ENCODE peak calls at places on chromosomes 12 and 14, in eight cellular contexts. One of them, this sample, is unnamed.

GRCh38 chr12:116295327-116296263 is 18.1 kb upstream of the MED13L start:
- DNase-seq in lower leg skin: no peak
- DNase-seq in AG04450: no peak
- DNase-seq in AG10803: peak; percentile 79
- DNase-seq in astrocyte of the cerebellum: no peak
- DNase-seq in brain microvascular endothelial cell: no peak
- DNase-seq in choroid plexus epithelial cell: peak; percentile 47
- DNase-seq in ascending aorta: peak; percentile 47
- DNase-seq in this sample: peak; percentile 76

GRCh38 chr14:103727313-103728000 is 11.8 kb downstream of the ZFYVE21 start:
- DNase-seq in lower leg skin: no peak
- DNase-seq in AG04450: no peak
- DNase-seq in AG10803: no peak
- DNase-seq in astrocyte of the cerebellum: no peak
- DNase-seq in brain microvascular endothelial cell: no peak
- DNase-seq in choroid plexus epithelial cell: no peak
- DNase-seq in ascending aorta: no peak
- DNase-seq in this sample: no peak

GRCh38 chr12:68761901-68762630 is 16.1 kb downstream of the SLC35E3 start:
- DNase-seq in lower leg skin: no peak
- DNase-seq in AG04450: no peak
- DNase-seq in AG10803: no peak
- DNase-seq in astrocyte of the cerebellum: no peak
- DNase-seq in brain microvascular endothelial cell: no peak
- DNase-seq in choroid plexus epithelial cell: no peak
- DNase-seq in ascending aorta: no peak
- DNase-seq in this sample: no peak

GRCh38 chr12:80195143-80195726 is 95.9 kb downstream of the OTOGL start:
- DNase-seq in lower leg skin: no peak
- DNase-seq in AG04450: peak; percentile 61
- DNase-seq in AG10803: peak; percentile 74
- DNase-seq in astrocyte of the cerebellum: peak; percentile 67
- DNase-seq in brain microvascular endothelial cell: peak; percentile 69
- DNase-seq in choroid plexus epithelial cell: peak; percentile 88
- DNase-seq in ascending aorta: no peak
- DNase-seq in this sample: peak; percentile 77

GRCh38 chr14:71231521-71232393 is 324.5 kb downstream of the PCNX1 start:
- DNase-seq in lower leg skin: peak; percentile 80
- DNase-seq in AG04450: no peak
- DNase-seq in AG10803: no peak
- DNase-seq in astrocyte of the cerebellum: no peak
- DNase-seq in brain microvascular endothelial cell: no peak
- DNase-seq in choroid plexus epithelial cell: no peak
- DNase-seq in ascending aorta: no peak
- DNase-seq in this sample: no peak

GRCh38 chr12:92144631-92145480 is 790 bp downstream of the BTG1 start:
- DNase-seq in lower leg skin: peak; percentile 91
- DNase-seq in AG04450: no peak
- DNase-seq in AG10803: peak; percentile 55
- DNase-seq in astrocyte of the cerebellum: no peak
- DNase-seq in brain microvascular endothelial cell: peak; percentile 30
- DNase-seq in choroid plexus epithelial cell: no peak
- DNase-seq in ascending aorta: peak; percentile 75
- DNase-seq in this sample: peak; percentile 49

GRCh38 chr14:71438684-71439083 is 493.5 kb upstream of the RGS6 start:
- DNase-seq in lower leg skin: no peak
- DNase-seq in AG04450: no peak
- DNase-seq in AG10803: peak; percentile 58
- DNase-seq in astrocyte of the cerebellum: peak; percentile 35
- DNase-seq in brain microvascular endothelial cell: no peak
- DNase-seq in choroid plexus epithelial cell: peak; percentile 18
- DNase-seq in ascending aorta: no peak
- DNase-seq in this sample: peak; percentile 27

GRCh38 chr12:68675098-68675842 is 11.5 kb upstream of the NUP107 start:
- DNase-seq in lower leg skin: no peak
- DNase-seq in AG04450: no peak
- DNase-seq in AG10803: peak; percentile 60
- DNase-seq in astrocyte of the cerebellum: no peak
- DNase-seq in brain microvascular endothelial cell: no peak
- DNase-seq in choroid plexus epithelial cell: no peak
- DNase-seq in ascending aorta: no peak
- DNase-seq in this sample: no peak

GRCh38 chr14:104941508-104942365 is 17.1 kb downstream of the PLD4 start:
- DNase-seq in lower leg skin: peak; percentile 79
- DNase-seq in AG04450: no peak
- DNase-seq in AG10803: no peak
- DNase-seq in astrocyte of the cerebellum: no peak
- DNase-seq in brain microvascular endothelial cell: no peak
- DNase-seq in choroid plexus epithelial cell: no peak
- DNase-seq in ascending aorta: no peak
- DNase-seq in this sample: no peak

GRCh38 chr12:47744005-47744651 is 14.6 kb downstream of the RAPGEF3 start:
- DNase-seq in lower leg skin: peak; percentile 89
- DNase-seq in AG04450: no peak
- DNase-seq in AG10803: no peak
- DNase-seq in astrocyte of the cerebellum: no peak
- DNase-seq in brain microvascular endothelial cell: no peak
- DNase-seq in choroid plexus epithelial cell: no peak
- DNase-seq in ascending aorta: no peak
- DNase-seq in this sample: no peak

GRCh38 chr12:48765753-48766162 is 23.1 kb downstream of the ADCY6 start:
- DNase-seq in lower leg skin: no peak
- DNase-seq in AG04450: no peak
- DNase-seq in AG10803: peak; percentile 33
- DNase-seq in astrocyte of the cerebellum: no peak
- DNase-seq in brain microvascular endothelial cell: peak; percentile 38
- DNase-seq in choroid plexus epithelial cell: peak; percentile 70
- DNase-seq in ascending aorta: no peak
- DNase-seq in this sample: peak; percentile 29

GRCh38 chr12:109779382-109779781 is 53.8 kb downstream of the TRPV4 start:
- DNase-seq in lower leg skin: no peak
- DNase-seq in AG04450: no peak
- DNase-seq in AG10803: no peak
- DNase-seq in astrocyte of the cerebellum: no peak
- DNase-seq in brain microvascular endothelial cell: no peak
- DNase-seq in choroid plexus epithelial cell: no peak
- DNase-seq in ascending aorta: no peak
- DNase-seq in this sample: peak; percentile 9

GRCh38 chr12:16880864-16881285 is 274.9 kb upstream of the LMO3 start:
- DNase-seq in lower leg skin: no peak
- DNase-seq in AG04450: no peak
- DNase-seq in AG10803: no peak
- DNase-seq in astrocyte of the cerebellum: no peak
- DNase-seq in brain microvascular endothelial cell: no peak
- DNase-seq in choroid plexus epithelial cell: no peak
- DNase-seq in ascending aorta: no peak
- DNase-seq in this sample: no peak

GRCh38 chr12:96099986-96100385 is 64.6 kb upstream of the LTA4H start:
- DNase-seq in lower leg skin: no peak
- DNase-seq in AG04450: no peak
- DNase-seq in AG10803: no peak
- DNase-seq in astrocyte of the cerebellum: no peak
- DNase-seq in brain microvascular endothelial cell: no peak
- DNase-seq in choroid plexus epithelial cell: no peak
- DNase-seq in ascending aorta: no peak
- DNase-seq in this sample: no peak

GRCh38 chr12:114440450-114441383 is 34.8 kb upstream of the TBX5 start:
- DNase-seq in lower leg skin: no peak
- DNase-seq in AG04450: no peak
- DNase-seq in AG10803: no peak
- DNase-seq in astrocyte of the cerebellum: no peak
- DNase-seq in brain microvascular endothelial cell: no peak
- DNase-seq in choroid plexus epithelial cell: no peak
- DNase-seq in ascending aorta: no peak
- DNase-seq in this sample: no peak

GRCh38 chr12:114439833-114440449 is 34.0 kb upstream of the TBX5 start:
- DNase-seq in lower leg skin: no peak
- DNase-seq in AG04450: no peak
- DNase-seq in AG10803: no peak
- DNase-seq in astrocyte of the cerebellum: no peak
- DNase-seq in brain microvascular endothelial cell: no peak
- DNase-seq in choroid plexus epithelial cell: no peak
- DNase-seq in ascending aorta: no peak
- DNase-seq in this sample: no peak

GRCh38 chr12:114439306-114439705 is 33.4 kb upstream of the TBX5 start:
- DNase-seq in lower leg skin: no peak
- DNase-seq in AG04450: no peak
- DNase-seq in AG10803: no peak
- DNase-seq in astrocyte of the cerebellum: no peak
- DNase-seq in brain microvascular endothelial cell: no peak
- DNase-seq in choroid plexus epithelial cell: no peak
- DNase-seq in ascending aorta: no peak
- DNase-seq in this sample: no peak

GRCh38 chr12:114434341-114434740 is 28.4 kb upstream of the TBX5 start:
- DNase-seq in lower leg skin: no peak
- DNase-seq in AG04450: no peak
- DNase-seq in AG10803: no peak
- DNase-seq in astrocyte of the cerebellum: no peak
- DNase-seq in brain microvascular endothelial cell: no peak
- DNase-seq in choroid plexus epithelial cell: no peak
- DNase-seq in ascending aorta: no peak
- DNase-seq in this sample: no peak

DNA sequence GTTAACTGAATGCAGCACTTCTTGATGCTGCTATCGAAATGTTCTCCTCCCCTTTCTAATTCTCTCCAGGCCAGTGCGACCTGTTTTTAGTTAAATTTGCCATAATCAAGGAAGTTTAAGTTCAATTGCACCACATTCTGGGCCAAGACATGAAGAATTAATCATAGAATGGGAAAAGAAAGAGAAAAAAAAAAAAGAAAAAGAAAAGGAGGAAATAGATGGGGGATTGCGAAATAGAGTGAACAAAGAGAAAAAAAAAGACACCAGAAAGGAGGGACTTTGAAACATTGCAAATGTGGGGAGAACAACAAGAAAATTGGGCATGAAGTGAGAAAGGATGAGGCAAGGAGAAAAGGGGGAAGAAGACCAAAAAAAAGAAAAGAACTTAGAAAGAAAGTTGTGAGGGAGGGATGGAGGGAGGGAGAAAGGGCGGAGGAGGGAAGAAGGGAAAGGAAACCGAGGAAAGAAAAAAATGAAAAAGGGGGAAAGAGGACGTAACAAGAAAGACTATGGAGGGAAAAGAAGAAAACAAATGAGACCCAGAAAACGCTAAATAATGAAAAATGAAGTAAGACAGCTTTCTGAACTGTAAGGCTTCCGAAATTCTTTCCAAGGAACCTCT is 32.8 kb upstream of the TBX5 start:
- DNase-seq in lower leg skin: no peak
- DNase-seq in AG04450: no peak
- DNase-seq in AG10803: no peak
- DNase-seq in astrocyte of the cerebellum: no peak
- DNase-seq in brain microvascular endothelial cell: no peak
- DNase-seq in choroid plexus epithelial cell: no peak
- DNase-seq in ascending aorta: no peak
- DNase-seq in this sample: no peak
- H3K4me3 ChIP-seq in lower leg skin: no peak overlapping the region
- H3K4me3 ChIP-seq in AG04450: no peak overlapping the region
- H3K4me3 ChIP-seq in AG10803: no peak overlapping the region
- H3K4me3 ChIP-seq in astrocyte of the cerebellum: no peak overlapping the region
- H3K4me3 ChIP-seq in brain microvascular endothelial cell: no peak overlapping the region
- H3K4me3 ChIP-seq in choroid plexus epithelial cell: no peak overlapping the region
- H3K4me3 ChIP-seq in ascending aorta: no peak overlapping the region
- H3K4me3 ChIP-seq in this sample: no peak overlapping the region

DNA sequence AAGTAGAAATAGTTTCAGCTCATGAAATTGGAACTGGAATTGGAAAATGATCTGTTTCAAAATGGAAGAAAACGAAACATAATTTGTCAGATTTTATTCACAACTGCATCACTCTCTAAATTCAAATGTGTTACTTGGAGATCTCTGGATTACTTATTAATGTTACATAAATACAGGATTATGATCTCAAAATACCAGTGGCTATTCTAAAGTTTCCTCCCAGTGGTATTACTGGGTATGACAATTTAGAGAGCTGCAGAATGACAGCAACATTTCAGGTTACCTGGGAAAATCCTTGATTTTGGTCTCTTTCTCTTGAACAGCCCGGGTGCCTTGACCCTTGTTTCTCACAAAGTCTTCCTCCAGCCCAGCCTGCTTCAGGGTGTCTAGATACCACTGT is 14.2 kb downstream of the FAM161B start:
- DNase-seq in lower leg skin: no peak
- DNase-seq in AG04450: no peak
- DNase-seq in AG10803: no peak
- DNase-seq in astrocyte of the cerebellum: no peak
- DNase-seq in brain microvascular endothelial cell: no peak
- DNase-seq in choroid plexus epithelial cell: peak; percentile 45
- DNase-seq in ascending aorta: no peak
- DNase-seq in this sample: peak; percentile 11
- TF ChIP-seq CTCF in lower leg skin: no peak
- TF ChIP-seq CTCF in AG04450: peak; percentile 36
- TF ChIP-seq CTCF in AG10803: peak; percentile 40
- TF ChIP-seq CTCF in astrocyte of the cerebellum: peak; percentile 31
- TF ChIP-seq CTCF in brain microvascular endothelial cell: peak; percentile 30
- TF ChIP-seq CTCF in choroid plexus epithelial cell: peak; percentile 48
- TF ChIP-seq CTCF in ascending aorta: no peak
- TF ChIP-seq CTCF in this sample: peak; percentile 22

GRCh38 chr12:54189198-54189539 is 384 bp upstream of the SMUG1 start:
- DNase-seq in lower leg skin: no peak
- DNase-seq in AG04450: no peak
- DNase-seq in AG10803: no peak
- DNase-seq in astrocyte of the cerebellum: no peak
- DNase-seq in brain microvascular endothelial cell: no peak
- DNase-seq in choroid plexus epithelial cell: no peak
- DNase-seq in ascending aorta: no peak
- DNase-seq in this sample: no peak
- H3K4me3 ChIP-seq in lower leg skin: no peak overlapping the region
- H3K4me3 ChIP-seq in AG04450: peak overlapping the region; percentile 11
- H3K4me3 ChIP-seq in AG10803: peak overlapping the region; percentile 37
- H3K4me3 ChIP-seq in astrocyte of the cerebellum: peak overlapping the region; percentile 93
- H3K4me3 ChIP-seq in brain microvascular endothelial cell: peak overlapping the region; percentile 27
- H3K4me3 ChIP-seq in choroid plexus epithelial cell: peak overlapping the region; percentile 0
- H3K4me3 ChIP-seq in ascending aorta: peak overlapping the region; percentile 77
- H3K4me3 ChIP-seq in this sample: no peak overlapping the region

GRCh38 chr12:118855858-118856257 is 125.5 kb upstream of the SRRM4 start:
- DNase-seq in lower leg skin: no peak
- DNase-seq in AG04450: no peak
- DNase-seq in AG10803: no peak
- DNase-seq in astrocyte of the cerebellum: no peak
- DNase-seq in brain microvascular endothelial cell: no peak
- DNase-seq in choroid plexus epithelial cell: no peak
- DNase-seq in ascending aorta: no peak
- DNase-seq in this sample: no peak

GRCh38 chr12:118853634-118854033 is 127.7 kb upstream of the SRRM4 start:
- DNase-seq in lower leg skin: no peak
- DNase-seq in AG04450: no peak
- DNase-seq in AG10803: no peak
- DNase-seq in astrocyte of the cerebellum: no peak
- DNase-seq in brain microvascular endothelial cell: no peak
- DNase-seq in choroid plexus epithelial cell: no peak
- DNase-seq in ascending aorta: no peak
- DNase-seq in this sample: no peak

DNA sequence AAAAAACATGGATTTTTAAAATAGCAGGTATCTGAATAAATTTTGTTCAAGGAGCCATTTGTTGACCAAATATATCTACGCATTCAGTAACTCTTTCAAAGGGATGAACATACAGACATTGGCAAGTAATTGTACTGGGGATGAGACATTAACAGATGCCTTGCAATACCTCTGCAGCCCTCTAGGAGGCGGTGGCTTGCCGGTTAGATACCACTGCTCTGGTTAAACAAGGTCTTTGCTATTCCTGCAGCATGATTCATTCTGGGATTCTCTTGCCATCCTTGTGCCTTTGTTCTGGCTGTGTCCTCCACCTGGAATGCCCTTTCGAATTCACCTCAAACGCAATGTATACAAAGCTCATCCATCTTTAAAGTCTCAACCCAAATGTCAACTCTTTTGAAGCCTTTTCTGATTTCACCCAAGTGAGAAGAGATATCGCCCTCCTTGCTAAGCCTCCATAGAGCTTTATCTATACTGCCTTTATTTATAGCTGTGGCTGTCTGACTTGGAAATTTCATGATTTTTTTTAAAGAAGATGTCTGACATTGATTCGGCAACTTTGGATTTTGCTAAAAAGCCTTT is 131.0 kb upstream of the SRRM4 start:
- DNase-seq in lower leg skin: no peak
- DNase-seq in AG04450: no peak
- DNase-seq in AG10803: no peak
- DNase-seq in astrocyte of the cerebellum: no peak
- DNase-seq in brain microvascular endothelial cell: peak; percentile 4
- DNase-seq in choroid plexus epithelial cell: no peak
- DNase-seq in ascending aorta: no peak
- DNase-seq in this sample: peak; percentile 5
- TF ChIP-seq CTCF in lower leg skin: no peak
- TF ChIP-seq CTCF in AG04450: peak; percentile 31
- TF ChIP-seq CTCF in AG10803: peak; percentile 27
- TF ChIP-seq CTCF in astrocyte of the cerebellum: peak; percentile 22
- TF ChIP-seq CTCF in brain microvascular endothelial cell: peak; percentile 63
- TF ChIP-seq CTCF in choroid plexus epithelial cell: peak; percentile 41
- TF ChIP-seq CTCF in ascending aorta: no peak
- TF ChIP-seq CTCF in this sample: peak; percentile 46

This sample was measured in cardiac fibroblast.